ENCODE peak calls at places on chromosomes 11 and 22, in eight cellular contexts. O is neural progenitor cell, E is prostate gland, J is hepatocyte, Z is fibroblast of lung, M is neuronal stem cell, Y is GM23248, N is stomach. I is an unnamed sample. For H3K36me3, the result is how much of the 10 kb centered on the place peaks cover.

GRCh38 chr22:39098026-39098425 is 982 bp downstream of the APOBEC3H start:
- DNase-seq in O (peak), E (no peak), J (no peak), Z (no peak), M (no peak), Y (no peak), N (no peak), I (no peak)

GRCh38 chr11:87125257-87125656 is 87.5 kb downstream of the TMEM135 start:
- DNase-seq in O (no peak), E (no peak), J (no peak), Z (no peak), M (no peak), Y (peak), N (no peak), I (no peak)

GRCh38 chr22:39534591-39535301 is 2.2 kb upstream of the RPS19BP1 start:
- DNase-seq in O (peak), E (peak), J (peak), Z (peak), M (peak), Y (peak), N (peak), I (peak)

GRCh38 chr22:50444663-50445062 is 30.2 kb downstream of the SBF1 start:
- DNase-seq in O (no peak), E (no peak), J (peak), Z (peak), M (no peak), Y (peak), N (peak), I (peak)

GRCh38 chr22:31282748-31283468 is 9.4 kb downstream of the PIK3IP1 start:
- DNase-seq in O (no peak), E (no peak), J (no peak), Z (no peak), M (no peak), Y (no peak), N (no peak), I (no peak)

GRCh38 chr11:94803491-94803890 is 35.3 kb downstream of the AMOTL1 start:
- DNase-seq in O (no peak), E (no peak), J (no peak), Z (no peak), M (no peak), Y (peak), N (no peak), I (no peak)

GRCh38 chr11:118911113-118911879 is 14.4 kb downstream of the BCL9L start:
- DNase-seq in O (peak), E (no peak), J (peak), Z (no peak), M (no peak), Y (peak), N (no peak), I (no peak)

GRCh38 chr11:130522284-130522961 is 74.0 kb downstream of the ADAMTS15 start:
- DNase-seq in O (peak), E (peak), J (peak), Z (peak), M (peak), Y (peak), N (peak), I (peak)

GRCh38 chr22:29270475-29271271 is 2.6 kb downstream of the EWSR1 start:
- DNase-seq in O (peak), E (no peak), J (peak), Z (peak), M (no peak), Y (peak), N (no peak), I (no peak)

GRCh38 chr22:38871360-38872171 is 450 bp downstream of the CBX6 start:
- DNase-seq in O (peak), E (no peak), J (peak), Z (no peak), M (no peak), Y (peak), N (peak), I (peak)

GRCh38 chr22:25845985-25846745 is 104.2 kb downstream of the MYO18B start:
- DNase-seq in O (no peak), E (no peak), J (no peak), Z (no peak), M (no peak), Y (peak), N (no peak), I (no peak)

GRCh38 chr22:33274214-33274828 is 216.1 kb upstream of the SYN3 start:
- DNase-seq in O (peak), E (no peak), J (no peak), Z (no peak), M (no peak), Y (peak), N (no peak), I (no peak)

GRCh38 chr11:83583953-83584352 is 297.8 kb upstream of the CCDC90B start:
- DNase-seq in O (no peak), E (no peak), J (no peak), Z (peak), M (no peak), Y (peak), N (no peak), I (no peak)

GRCh38 chr22:31734512-31734911 is 15.4 kb downstream of the PRR14L start:
- DNase-seq in O (no peak), E (no peak), J (no peak), Z (peak), M (no peak), Y (peak), N (no peak), I (no peak)

GRCh38 chr11:130498181-130498580 is 49.7 kb downstream of the ADAMTS15 start:
- DNase-seq in O (no peak), E (no peak), J (no peak), Z (no peak), M (no peak), Y (no peak), N (no peak), I (no peak)

GRCh38 chr22:38460367-38460952 is 5.5 kb upstream of the KCNJ4 start:
- DNase-seq in O (no peak), E (no peak), J (no peak), Z (no peak), M (no peak), Y (no peak), N (no peak), I (no peak)

GRCh38 chr22:20777420-20778177 is 3.7 kb downstream of the SERPIND1 start:
- DNase-seq in O (no peak), E (peak), J (peak), Z (peak), M (no peak), Y (peak), N (no peak), I (no peak)

GRCh38 chr11:47720651-47721050 is 5.5 kb upstream of the AGBL2 start:
- DNase-seq in O (no peak), E (no peak), J (no peak), Z (no peak), M (no peak), Y (no peak), N (no peak), I (no peak)
- H3K36me3 ChIP-seq in O (under half), E (under half), J (under half), Z (under half), M (under half), Y (half or more), N (half or more), I (half or more)

GRCh38 chr22:24094966-24095365 is 83.9 kb downstream of the CABIN1 start:
- DNase-seq in O (no peak), E (no peak), J (no peak), Z (no peak), M (no peak), Y (no peak), N (no peak), I (no peak)
- H3K36me3 ChIP-seq in O (under half), E (under half), J (under half), Z (under half), M (under half), Y (under half), N (half or more), I (under half)

DNA sequence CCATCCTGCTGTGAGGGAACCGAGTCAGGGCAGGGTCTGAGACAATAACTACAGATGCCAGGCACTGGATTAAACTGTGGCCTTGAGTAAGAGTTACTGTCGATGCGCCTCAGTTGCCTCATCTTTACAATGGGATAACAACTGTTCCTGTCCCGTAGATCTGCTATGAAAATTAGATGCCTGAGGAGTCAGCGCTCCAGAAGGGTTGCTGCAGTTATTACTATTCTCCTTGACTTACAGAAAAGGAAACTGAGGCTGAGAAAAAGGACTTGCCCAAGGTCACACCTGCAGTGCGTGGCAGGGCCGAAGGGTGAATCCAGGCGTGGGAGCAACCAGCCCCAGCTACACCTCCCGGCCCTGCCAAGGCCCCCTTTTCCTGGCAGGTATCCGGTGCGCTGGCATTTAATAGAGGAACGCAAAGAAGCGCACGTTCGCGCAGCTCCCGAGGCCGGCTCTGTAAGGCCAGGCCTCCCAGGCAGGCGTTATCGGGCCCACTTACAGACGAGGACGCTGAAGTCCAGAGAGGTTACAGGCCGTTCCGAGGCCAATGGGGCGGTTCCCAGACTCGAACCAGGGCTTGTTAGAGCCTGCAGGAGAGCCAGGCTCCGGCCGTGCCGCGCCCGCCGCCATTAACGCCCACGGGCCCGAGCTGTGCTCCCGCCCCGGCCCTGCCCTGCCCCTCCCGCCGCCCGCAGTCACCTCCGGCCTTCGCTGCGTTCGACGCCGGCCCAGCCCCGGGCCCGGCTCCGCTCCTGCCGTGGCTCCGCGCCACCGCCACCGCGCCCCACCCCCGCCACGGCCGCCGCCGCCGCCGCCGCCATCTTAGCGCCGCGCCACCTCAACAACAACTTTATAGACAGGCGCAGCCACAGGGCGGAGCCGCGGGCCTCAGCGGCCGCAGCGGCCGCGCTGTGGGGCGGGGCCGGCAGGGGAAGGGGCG is at the start of gene C11orf68:
- DNase-seq in O (no peak), E (no peak), J (no peak), Z (peak), M (no peak), Y (peak), N (peak), I (peak)
- H3K36me3 ChIP-seq in O (under half), E (under half), J (under half), Z (under half), M (under half), Y (under half), N (under half), I (under half)

GRCh38 chr11:5301846-5302245 is at the start of gene OR51B4:
- DNase-seq in O (no peak), E (no peak), J (no peak), Z (no peak), M (no peak), Y (no peak), N (no peak), I (no peak)

GRCh38 chr11:5303643-5304042 is 1.9 kb upstream of the OR51B4 start:
- DNase-seq in O (no peak), E (no peak), J (no peak), Z (no peak), M (no peak), Y (no peak), N (no peak), I (no peak)

GRCh38 chr11:5304046-5304445 is 2.3 kb upstream of the OR51B4 start:
- DNase-seq in O (no peak), E (no peak), J (no peak), Z (no peak), M (no peak), Y (peak), N (no peak), I (no peak)

GRCh38 chr11:5310423-5310822 is 8.7 kb upstream of the OR51B4 start:
- DNase-seq in O (no peak), E (no peak), J (no peak), Z (no peak), M (no peak), Y (no peak), N (no peak), I (no peak)

GRCh38 chr11:5307256-5308019 is 5.7 kb upstream of the OR51B4 start:
- DNase-seq in O (no peak), E (no peak), J (no peak), Z (no peak), M (no peak), Y (no peak), N (no peak), I (no peak)
- H3K36me3 ChIP-seq in O (under half), E (under half), J (under half), Z (under half), M (under half), Y (under half), N (under half), I (under half)

GRCh38 chr11:4202749-4203148 is 108.2 kb downstream of the RRM1 start:
- DNase-seq in O (no peak), E (no peak), J (no peak), Z (no peak), M (no peak), Y (no peak), N (no peak), I (no peak)
- H3K36me3 ChIP-seq in O (under half), E (under half), J (under half), Z (under half), M (under half), Y (under half), N (under half), I (under half)